ENCODE peak calls at places on chromosome 22, in five cellular contexts. X is heart right ventricle, Y is A673, I is Peyer's patch, D is stomach. N is an unnamed sample. For H3K36me3, the result is how much of the 10 kb centered on the place peaks cover.

GRCh38 chr22:24894998-24895397 is 51.5 kb downstream of the LHFPL7 start:
- DNase-seq in X (peak), Y (peak), I (peak), D (peak), N (no peak)

GRCh38 chr22:33650244-33650643 is 270.0 kb downstream of the LARGE1 start:
- DNase-seq in X (no peak), Y (no peak), I (no peak), D (no peak), N (no peak)

GRCh38 chr22:19941365-19942070 is at the start of the genes COMT and TXNRD2:
- DNase-seq in X (peak), Y (peak), I (peak), D (peak), N (peak)

GRCh38 chr22:35837328-35837727 is 119.7 kb downstream of the APOL5 start:
- DNase-seq in X (no peak), Y (no peak), I (no peak), D (no peak), N (no peak)

GRCh38 chr22:45771711-45772110 is 100.1 kb downstream of the ATXN10 start:
- DNase-seq in X (no peak), Y (no peak), I (no peak), D (no peak), N (no peak)

GRCh38 chr22:19596680-19597398 is 72.6 kb upstream of the CLDN5 start:
- DNase-seq in X (no peak), Y (peak), I (no peak), D (no peak), N (no peak)

GRCh38 chr22:20904980-20905355 is 12.2 kb upstream of the CRKL start:
- DNase-seq in X (no peak), Y (no peak), I (no peak), D (no peak), N (no peak)

GRCh38 chr22:31625661-31626426 is 36.2 kb downstream of the PISD start:
- DNase-seq in X (peak), Y (no peak), I (no peak), D (peak), N (no peak)

GRCh38 chr22:48906177-48906835 is 921.4 kb downstream of the BRD1 start:
- DNase-seq in X (no peak), Y (no peak), I (no peak), D (no peak), N (no peak)

GRCh38 chr22:21677606-21678443 is 12.0 kb downstream of the PPIL2 start:
- DNase-seq in X (no peak), Y (no peak), I (no peak), D (no peak), N (no peak)

GRCh38 chr22:21450320-21450831 is 16.8 kb upstream of the TMEM191C start:
- DNase-seq in X (no peak), Y (no peak), I (peak), D (peak), N (no peak)

GRCh38 chr22:37283393-37283937 is 1.2 kb downstream of the CYTH4 start:
- DNase-seq in X (no peak), Y (no peak), I (peak), D (no peak), N (no peak)

GRCh38 chr22:30252411-30253204 is 6.0 kb upstream of the LIF start:
- DNase-seq in X (no peak), Y (no peak), I (no peak), D (peak), N (no peak)

GRCh38 chr22:24059121-24059520 is 48.0 kb downstream of the CABIN1 start:
- DNase-seq in X (no peak), Y (no peak), I (no peak), D (no peak), N (no peak)

GRCh38 chr22:23401111-23401909 is 178.8 kb downstream of the IGLL1 start:
- DNase-seq in X (no peak), Y (no peak), I (peak), D (no peak), N (no peak)

GRCh38 chr22:39170825-39171622 is 18.5 kb upstream of the CBX7 start:
- DNase-seq in X (peak), Y (peak), I (peak), D (peak), N (peak)

GRCh38 chr22:27153386-27153785 is 496.0 kb downstream of the MIAT start:
- DNase-seq in X (no peak), Y (no peak), I (no peak), D (no peak), N (no peak)

GRCh38 chr22:46287873-46288751 is 8.6 kb upstream of the GTSE1 start:
- DNase-seq in X (no peak), Y (no peak), I (peak), D (peak), N (no peak)

GRCh38 chr22:23514317-23515038 is 65.6 kb downstream of the IGLL1 start:
- DNase-seq in X (no peak), Y (no peak), I (no peak), D (no peak), N (peak)

GRCh38 chr22:42061041-42061440 is 9.6 kb downstream of the NAGA start:
- DNase-seq in X (no peak), Y (no peak), I (peak), D (peak), N (no peak)

GRCh38 chr22:46052801-46053562 is 76.0 kb upstream of the WNT7B start:
- DNase-seq in X (no peak), Y (peak), I (peak), D (peak), N (no peak)

GRCh38 chr22:37154925-37155712 is 5.4 kb upstream of the IL2RB start:
- DNase-seq in X (no peak), Y (no peak), I (no peak), D (no peak), N (no peak)

GRCh38 chr22:46297151-46297819 is 615 bp downstream of the GTSE1 start:
- DNase-seq in X (no peak), Y (peak), I (no peak), D (no peak), N (peak)

GRCh38 chr22:30245985-30246901 is at the start of gene LIF:
- DNase-seq in X (no peak), Y (peak), I (peak), D (no peak), N (peak)

GRCh38 chr22:42913874-42914510 is 56.9 kb upstream of the ARFGAP3 start:
- DNase-seq in X (no peak), Y (no peak), I (peak), D (no peak), N (no peak)

GRCh38 chr22:37109242-37109917 is at the start of gene TMPRSS6:
- DNase-seq in X (no peak), Y (no peak), I (no peak), D (peak), N (no peak)

GRCh38 chr22:44521326-44521725 is 23.3 kb upstream of the RTL6 start:
- DNase-seq in X (no peak), Y (no peak), I (no peak), D (no peak), N (no peak)
- TF ChIP-seq CTCF in X (no peak), Y (no peak), I (no peak), D (no peak), N (no peak)

DNA sequence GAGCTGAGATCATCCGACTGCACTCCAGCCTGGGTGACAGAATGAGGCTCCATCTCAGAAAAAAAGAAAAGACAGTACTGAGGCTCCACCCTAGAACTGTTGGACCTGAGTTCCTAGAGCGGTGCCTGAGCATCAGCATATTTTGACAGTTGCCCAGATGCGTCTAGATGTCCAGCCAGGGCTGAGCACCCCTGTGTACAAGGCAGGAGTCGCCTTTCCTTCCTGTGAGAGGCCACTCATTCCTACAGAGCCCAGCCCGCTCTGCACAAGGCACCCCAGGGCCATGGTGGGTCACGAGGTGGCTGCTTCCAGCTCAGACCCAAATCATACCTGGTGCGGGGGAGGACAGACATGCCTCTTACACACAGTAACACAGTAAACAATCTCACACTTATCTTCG is 15.9 kb downstream of the SAMM50 start:
- DNase-seq in X (no peak), Y (no peak), I (no peak), D (no peak), N (no peak)
- H3K36me3 ChIP-seq in X (under half), Y (under half), I (under half), D (half or more), N (half or more)

GRCh38 chr22:29205260-29205597 is 467 bp upstream of the EMID1 start:
- DNase-seq in X (no peak), Y (no peak), I (no peak), D (no peak), N (no peak)

GRCh38 chr22:29203456-29203855 is 2.2 kb upstream of the EMID1 start:
- DNase-seq in X (no peak), Y (no peak), I (no peak), D (no peak), N (no peak)

GRCh38 chr22:29203883-29204282 is 1.8 kb upstream of the EMID1 start:
- DNase-seq in X (no peak), Y (peak), I (no peak), D (no peak), N (no peak)

GRCh38 chr22:29205598-29206371 is at the start of gene EMID1:
- DNase-seq in X (no peak), Y (peak), I (peak), D (peak), N (peak)

DNA sequence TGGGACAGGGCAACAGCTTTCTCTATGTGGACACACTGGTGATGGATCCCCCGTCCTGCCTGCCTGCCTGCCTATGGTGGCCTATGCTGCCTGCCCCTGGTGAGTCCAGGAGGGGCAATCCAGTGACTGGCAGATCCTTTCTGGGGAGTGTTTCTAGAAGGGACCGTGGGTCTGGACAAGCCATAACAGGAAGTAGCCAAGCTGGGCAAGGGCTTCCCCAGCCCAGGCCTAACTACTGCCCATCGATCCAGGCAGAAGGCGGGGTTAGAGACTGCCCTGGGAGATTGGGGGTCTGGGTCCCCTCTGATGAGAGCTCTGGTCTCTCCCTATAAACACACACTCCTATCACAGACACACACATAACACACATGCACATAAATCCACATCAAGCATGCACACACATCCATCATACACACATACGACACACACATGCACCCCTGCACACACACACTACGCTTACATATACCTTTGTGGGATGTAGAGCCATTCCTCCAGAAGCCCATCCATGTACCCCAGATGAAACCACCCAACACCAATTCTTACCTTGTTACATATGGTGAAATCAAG is 996 bp upstream of the EMID1 start:
- DNase-seq in X (no peak), Y (no peak), I (no peak), D (no peak), N (no peak)
- H3K4me3 ChIP-seq in X (no peak), Y (no peak), I (peak), D (peak), N (no peak)

GRCh38 chr22:50717709-50718351 is 20.2 kb upstream of the ACR start:
- DNase-seq in X (no peak), Y (no peak), I (no peak), D (no peak), N (no peak)
- TF ChIP-seq CTCF in X (no peak), Y (peak), I (no peak), D (no peak), N (no peak)

N was measured in WERI-Rb-1.